ENCODE peak calls at places on chromosomes 13 and 19, in eight cellular contexts. I, J, K, X, V, U, A and F are unnamed samples.

GRCh38 chr13:66994097-66994496 is 236.0 kb downstream of the PCDH9 start:
- DNase-seq in X (no peak), J (peak; percentile 84), K (peak; percentile 69), I (no peak), U (peak; percentile 76), A (peak; percentile 95), V (peak; percentile 68), F (no peak)

GRCh38 chr13:102693250-102693649 is 1.6 kb downstream of the METTL21C start:
- DNase-seq in X (no peak), V (no peak), U (no peak), K (no peak), I (no peak), A (no peak), J (no peak), F (no peak)

GRCh38 chr19:20423381-20424207 is 142.0 kb downstream of the ZNF737 start:
- DNase-seq in V (peak; percentile 62), J (peak; percentile 61), I (peak; percentile 21), X (peak; percentile 44), U (peak; percentile 71), K (peak; percentile 3), A (peak; percentile 67), F (no peak)

GRCh38 chr13:94239135-94239534 is 240.3 kb downstream of the DCT start:
- DNase-seq in K (no peak), V (no peak), X (no peak), U (peak; percentile 72), I (no peak), A (no peak), J (no peak), F (no peak)

GRCh38 chr13:113588394-113589111 is 4.0 kb downstream of the TFDP1 start:
- DNase-seq in V (no peak), J (no peak), I (no peak), K (no peak), A (peak; percentile 21), U (no peak), X (no peak), F (no peak)

GRCh38 chr19:10625003-10625761 is at the start of gene SLC44A2:
- DNase-seq in X (no peak), I (peak; percentile 94), J (peak; percentile 94), A (peak; percentile 93), U (peak; percentile 71), K (peak; percentile 35), V (peak; percentile 95), F (peak; percentile 94)

GRCh38 chr13:98397221-98397620 is 179.7 kb downstream of the STK24 start:
- DNase-seq in X (no peak), I (no peak), A (no peak), J (no peak), K (no peak), V (no peak), U (peak; percentile 62), F (no peak)

GRCh38 chr13:21175656-21176194 is 627 bp downstream of the SKA3 start:
- DNase-seq in I (no peak), K (no peak), X (no peak), A (no peak), J (no peak), V (no peak), U (peak; percentile 58), F (no peak)

GRCh38 chr13:99062593-99062992 is 84.7 kb upstream of the DOCK9 start:
- DNase-seq in X (no peak), V (no peak), I (no peak), K (no peak), A (no peak), J (no peak), U (peak; percentile 10), F (no peak)

GRCh38 chr13:42170029-42170428 is 101.9 kb upstream of the AKAP11 start:
- DNase-seq in J (no peak), K (no peak), V (no peak), I (no peak), X (no peak), A (peak; percentile 82), U (no peak), F (no peak)

GRCh38 chr19:51366999-51367564 is 894 bp upstream of the ETFB start:
- DNase-seq in J (peak; percentile 51), K (no peak), U (peak; percentile 39), V (no peak), X (peak; percentile 37), I (peak; percentile 43), A (no peak), F (no peak)

GRCh38 chr19:1465191-1466016 is 13.6 kb downstream of the C19orf25 start:
- DNase-seq in U (peak; percentile 52), I (no peak), X (no peak), J (peak; percentile 85), K (no peak), A (peak; percentile 89), V (no peak), F (no peak)
- TF ChIP-seq CTCF in U (peak; percentile 54), I (no peak), X (no peak), J (peak; percentile 55), K (peak; percentile 60), A (peak; percentile 74), V (peak; percentile 40), F (peak; percentile 71)

DNA sequence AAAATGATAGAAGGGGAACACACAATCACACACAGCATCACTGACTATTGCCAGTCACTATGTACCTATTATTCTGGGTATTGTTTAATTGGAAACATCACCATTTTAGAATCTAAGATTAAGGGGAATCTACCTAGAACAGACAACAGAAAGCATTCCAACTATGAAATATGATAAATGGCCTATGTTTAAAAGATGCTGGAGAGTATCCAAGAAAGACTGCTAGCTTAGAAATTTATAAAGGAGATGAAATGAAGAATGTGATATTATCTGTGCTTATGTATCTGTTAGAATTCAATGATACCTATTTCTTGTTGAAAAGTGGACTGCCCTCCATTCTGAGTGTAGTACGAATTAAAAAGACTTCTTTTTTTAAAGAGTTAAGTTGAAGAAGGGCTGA is 50.5 kb downstream of the KCNRG start:
- DNase-seq in V (no peak), I (no peak), A (no peak), K (no peak), X (no peak), U (peak; percentile 39), J (no peak), F (no peak)
- TF ChIP-seq CTCF in V (no peak), I (no peak), A (no peak), K (no peak), X (no peak), U (no peak), J (no peak), F (no peak)

DNA sequence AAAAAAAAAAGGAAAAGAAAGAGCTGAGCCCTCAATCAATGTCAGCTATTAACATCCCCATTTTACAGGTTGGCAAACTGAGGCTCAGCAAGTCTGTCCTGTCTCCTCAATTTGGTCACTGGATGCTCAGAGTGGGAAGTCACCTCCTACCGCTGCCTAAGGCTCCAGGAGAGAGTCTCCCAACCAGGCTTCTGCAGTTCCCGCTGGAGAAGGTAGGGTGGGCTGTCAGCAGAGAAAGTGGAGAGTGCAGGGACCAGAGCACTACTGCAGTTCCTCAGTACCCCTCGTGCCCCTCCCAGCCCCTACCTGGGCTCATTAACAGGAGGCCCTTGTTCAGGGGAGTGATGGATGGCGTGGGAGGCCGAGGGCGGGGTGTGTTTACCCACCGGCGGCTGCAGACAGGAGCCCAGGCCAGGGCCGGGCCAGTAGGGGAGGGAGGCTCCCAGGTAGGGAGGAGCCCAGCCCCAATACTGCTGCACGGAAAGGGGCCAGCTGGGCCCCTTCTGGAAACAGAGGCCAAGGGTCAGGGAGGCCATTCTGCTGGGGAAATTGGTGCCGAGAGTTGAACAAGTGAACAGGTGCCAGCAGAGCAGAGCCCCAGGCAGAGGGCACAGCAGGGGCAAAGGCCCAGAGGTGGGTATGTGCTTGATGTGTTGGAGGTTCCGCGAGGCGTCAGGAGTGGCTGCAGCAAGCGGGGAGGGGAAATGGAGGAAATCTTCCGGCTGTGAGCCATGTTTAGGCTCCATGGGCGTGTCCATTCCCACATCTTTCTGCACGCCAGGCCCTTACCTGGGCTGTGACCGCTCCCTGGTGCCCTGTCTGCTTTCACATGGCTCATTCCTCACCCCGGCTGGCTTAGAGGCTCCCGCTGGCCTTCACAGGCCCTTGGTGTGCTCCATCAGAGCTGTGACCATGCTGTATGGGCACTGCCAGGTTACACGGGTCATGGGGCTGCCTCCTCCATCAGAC is 7.6 kb upstream of the COMP start:
- DNase-seq in X (no peak), U (no peak), K (no peak), J (peak; percentile 81), A (peak; percentile 70), V (no peak), I (peak; percentile 24), F (no peak)
- TF ChIP-seq CTCF in X (no peak), U (peak; percentile 47), K (peak; percentile 30), J (peak; percentile 21), A (peak; percentile 66), V (no peak), I (no peak), F (peak; percentile 33)

DNA sequence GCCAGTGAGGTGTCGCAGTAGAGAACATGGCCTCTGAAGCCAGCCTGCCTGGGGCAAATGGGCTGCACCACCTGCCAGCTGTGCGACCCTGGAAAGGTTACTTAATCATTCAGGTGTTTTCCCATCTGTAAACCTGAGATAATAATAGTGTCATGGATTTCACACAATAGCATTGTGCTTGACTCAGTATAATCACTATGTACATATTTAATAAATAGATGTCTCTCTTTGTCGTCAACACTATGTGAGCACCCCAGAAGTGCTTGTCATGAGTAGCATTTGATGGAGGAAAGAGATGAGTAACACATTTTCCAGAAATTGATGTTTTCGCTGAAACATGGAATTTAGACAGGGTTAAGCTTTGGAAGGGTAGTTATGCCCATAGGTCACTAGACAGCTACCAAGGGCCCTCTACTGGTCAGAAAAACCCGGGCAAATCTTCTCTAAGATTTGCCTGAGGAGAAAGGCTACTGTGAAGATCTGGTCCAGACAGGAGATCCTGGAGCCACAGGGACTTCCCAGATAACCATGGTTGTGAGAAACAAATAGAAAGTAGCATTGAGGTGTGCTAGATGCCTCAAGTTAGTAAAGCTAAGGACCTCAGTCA is 9.5 kb upstream of the MBNL2 start:
- DNase-seq in V (peak; percentile 32), A (peak; percentile 67), U (peak; percentile 71), K (no peak), X (no peak), J (peak; percentile 36), I (no peak), F (no peak)
- TF ChIP-seq CTCF in V (peak; percentile 59), A (peak; percentile 79), U (peak; percentile 87), K (peak; percentile 52), X (no peak), J (peak; percentile 48), I (no peak), F (peak; percentile 83)

GRCh38 chr13:31161583-31162150 is at the start of gene HSPH1:
- DNase-seq in V (peak; percentile 98), A (peak; percentile 99), I (peak; percentile 96), K (peak; percentile 89), X (peak; percentile 99), J (peak; percentile 99), U (peak; percentile 99), F (peak; percentile 99)
- TF ChIP-seq CTCF in V (no peak), A (peak; percentile 54), I (no peak), K (peak; percentile 41), X (no peak), J (peak; percentile 19), U (peak; percentile 14), F (peak; percentile 59)